ENCODE peak calls at places on chromosomes 2 and 18, in nine cellular contexts. Z is A673, A is tibial artery, E is astrocyte of the spinal cord, S is right atrium auricular region, H is activated B cell treated with CpG ODN at 0.5 μM for 24 hours, J is neural crest cell, V is RWPE1, R is lower lobe of right lung. G is an unnamed sample.

GRCh38 chr2:68847751-68848150 is 23.4 kb downstream of the BMP10 start:
- DNase-seq in Z (no peak), A (no peak), E (no peak), S (no peak), H (no peak), J (no peak), V (no peak), R (no peak), G (no peak)

GRCh38 chr2:142545036-142545435 is 332.4 kb upstream of the KYNU start:
- DNase-seq in Z (peak; percentile 54), A (no peak), E (peak; percentile 67), S (no peak), H (no peak), J (no peak), V (no peak), R (no peak), G (no peak)

GRCh38 chr2:101173707-101174295 is 22.6 kb upstream of the TBC1D8 start:
- DNase-seq in Z (no peak), A (peak; percentile 47), E (no peak), S (no peak), H (peak; percentile 39), J (no peak), V (no peak), R (no peak), G (no peak)

GRCh38 chr2:27681844-27682243 is 18.2 kb downstream of the SLC4A1AP start:
- DNase-seq in Z (no peak), A (no peak), E (peak; percentile 62), S (no peak), H (no peak), J (no peak), V (no peak), R (no peak), G (no peak)

GRCh38 chr2:77604953-77605947 is 83.1 kb upstream of the LRRTM4 start:
- DNase-seq in Z (no peak), A (no peak), E (no peak), S (no peak), H (no peak), J (no peak), V (no peak), R (no peak), G (no peak)

GRCh38 chr2:37378411-37378810 is 34.0 kb downstream of the QPCT start:
- DNase-seq in Z (no peak), A (no peak), E (peak; percentile 71), S (no peak), H (no peak), J (no peak), V (peak; percentile 73), R (no peak), G (no peak)

GRCh38 chr2:110173523-110173922 is 31.3 kb downstream of the NPHP1 start:
- DNase-seq in Z (no peak), A (no peak), E (peak; percentile 42), S (no peak), H (no peak), J (no peak), V (peak; percentile 58), R (no peak), G (no peak)

GRCh38 chr2:234313498-234313897 is 183.4 kb downstream of the ARL4C start:
- DNase-seq in Z (no peak), A (no peak), E (no peak), S (peak; percentile 32), H (no peak), J (no peak), V (no peak), R (no peak), G (peak; percentile 56)

GRCh38 chr2:217114117-217114516 is 254.3 kb upstream of the TNP1 start:
- DNase-seq in Z (no peak), A (no peak), E (no peak), S (no peak), H (no peak), J (no peak), V (no peak), R (no peak), G (no peak)

GRCh38 chr18:45588831-45589558 is 26.3 kb upstream of the SLC14A2 start:
- DNase-seq in Z (peak; percentile 56), A (no peak), E (peak; percentile 90), S (no peak), H (no peak), J (no peak), V (peak; percentile 41), R (no peak), G (no peak)

GRCh38 chr2:189037518-189037917 is 63.3 kb downstream of the COL3A1 start:
- DNase-seq in Z (peak; percentile 33), A (no peak), E (peak; percentile 68), S (no peak), H (no peak), J (no peak), V (peak; percentile 14), R (no peak), G (no peak)

DNA sequence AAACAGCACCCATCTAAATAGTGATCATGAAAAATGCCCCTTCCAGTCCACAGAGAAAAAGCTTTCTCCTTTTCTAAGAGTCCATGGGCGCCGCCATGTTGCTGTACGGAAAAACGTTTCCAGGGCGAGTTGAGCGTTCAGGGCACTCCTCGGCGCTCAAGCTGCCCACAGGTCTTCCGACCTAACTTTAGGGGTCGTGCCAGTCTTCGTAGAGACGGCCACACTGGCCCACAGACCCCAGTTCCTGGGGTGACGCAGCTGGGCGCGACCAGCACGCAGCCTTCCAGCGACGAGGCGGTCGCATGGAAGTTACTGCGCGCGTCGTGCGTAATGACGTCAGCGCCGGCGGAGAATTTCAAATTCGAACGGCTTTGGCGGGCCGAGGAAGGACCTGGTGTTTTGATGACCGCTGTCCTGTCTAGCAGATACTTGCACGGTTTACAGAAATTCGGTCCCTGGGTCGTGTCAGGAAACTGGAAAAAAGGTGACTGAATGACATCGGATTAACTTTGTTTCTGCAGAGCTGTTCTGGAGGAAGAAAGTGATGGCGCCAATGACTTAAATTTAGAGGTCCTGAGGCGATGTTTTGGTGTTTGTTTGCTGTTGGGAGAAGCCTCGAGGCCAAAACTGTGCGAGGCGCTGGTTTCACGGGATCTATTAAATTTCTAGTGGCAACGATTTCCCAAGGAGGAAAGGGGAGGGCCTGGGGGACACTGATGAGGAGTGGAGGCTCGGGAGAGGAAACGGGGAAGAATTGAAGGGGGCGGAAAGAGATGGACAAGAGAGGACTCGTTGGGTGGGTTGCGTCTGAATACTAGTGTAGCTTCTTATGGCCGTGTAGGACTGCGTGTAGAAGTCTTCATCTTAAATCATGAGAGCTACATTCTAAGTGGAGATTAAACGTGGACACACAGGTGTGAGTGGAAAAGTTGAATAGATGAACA is at the start of the genes METTL4 and NDC80:
- DNase-seq in Z (peak; percentile 92), A (peak; percentile 66), E (peak; percentile 94), S (peak; percentile 85), H (peak; percentile 82), J (peak; percentile 80), V (peak; percentile 87), R (peak; percentile 88), G (peak; percentile 95)
- TF ChIP-seq CTCF in Z (no peak), A (no peak), E (no peak), S (no peak), H (no peak), J (no peak), V (no peak), R (no peak), G (no peak)

GRCh38 chr2:241726459-241726858 is 8.0 kb upstream of the D2HGDH start:
- DNase-seq in Z (no peak), A (no peak), E (no peak), S (no peak), H (no peak), J (no peak), V (no peak), R (no peak), G (no peak)

GRCh38 chr2:241721852-241722251 is 12.6 kb upstream of the D2HGDH start:
- DNase-seq in Z (no peak), A (no peak), E (no peak), S (no peak), H (no peak), J (no peak), V (no peak), R (no peak), G (no peak)

GRCh38 chr2:241724975-241725870 is 9.2 kb upstream of the D2HGDH start:
- DNase-seq in Z (no peak), A (no peak), E (no peak), S (no peak), H (no peak), J (no peak), V (no peak), R (no peak), G (no peak)

GRCh38 chr2:241722896-241723454 is 11.5 kb upstream of the D2HGDH start:
- DNase-seq in Z (no peak), A (no peak), E (no peak), S (no peak), H (no peak), J (no peak), V (no peak), R (no peak), G (no peak)

DNA sequence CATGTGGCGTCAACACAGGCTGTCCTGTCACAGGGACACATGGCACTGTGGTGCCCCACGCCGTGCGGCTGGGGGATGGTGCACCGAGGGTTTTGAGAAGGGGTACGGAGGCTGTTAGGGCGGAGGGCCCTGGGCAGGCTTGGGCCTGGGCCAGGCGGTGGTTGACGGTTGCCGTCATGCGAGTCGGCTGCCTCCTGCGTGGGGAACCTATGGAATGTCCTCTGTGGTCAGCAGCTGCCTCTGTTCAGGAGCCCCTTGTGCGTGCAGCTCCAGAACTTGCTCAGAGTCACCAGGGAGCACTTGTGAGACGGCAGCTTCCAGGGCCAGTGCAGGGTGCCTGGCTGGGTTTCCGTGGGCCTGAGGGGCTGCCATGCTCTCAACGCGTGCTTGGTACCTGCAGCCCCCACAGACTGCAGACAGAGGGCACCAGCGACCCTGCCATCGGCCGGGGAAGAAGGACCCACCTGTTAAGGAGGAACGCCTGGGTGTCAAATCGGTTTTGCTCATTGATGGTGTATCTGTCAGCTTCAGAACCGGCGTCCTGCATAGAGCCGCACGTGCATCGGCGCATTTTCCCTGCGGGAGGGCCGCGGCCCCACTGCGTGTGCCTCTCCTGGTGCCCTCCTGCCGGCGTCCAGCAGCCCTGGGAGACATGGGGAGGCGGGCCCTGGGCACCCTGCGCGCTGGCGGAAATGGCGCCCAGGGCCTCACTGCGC is 10.0 kb upstream of the D2HGDH start:
- DNase-seq in Z (peak; percentile 27), A (no peak), E (no peak), S (no peak), H (no peak), J (no peak), V (no peak), R (no peak), G (no peak)
- TF ChIP-seq CTCF in Z (peak; percentile 45), A (peak; percentile 6), E (peak; percentile 30), S (no peak), H (no peak), J (no peak), V (peak; percentile 12), R (peak; percentile 18), G (peak; percentile 37)

DNA sequence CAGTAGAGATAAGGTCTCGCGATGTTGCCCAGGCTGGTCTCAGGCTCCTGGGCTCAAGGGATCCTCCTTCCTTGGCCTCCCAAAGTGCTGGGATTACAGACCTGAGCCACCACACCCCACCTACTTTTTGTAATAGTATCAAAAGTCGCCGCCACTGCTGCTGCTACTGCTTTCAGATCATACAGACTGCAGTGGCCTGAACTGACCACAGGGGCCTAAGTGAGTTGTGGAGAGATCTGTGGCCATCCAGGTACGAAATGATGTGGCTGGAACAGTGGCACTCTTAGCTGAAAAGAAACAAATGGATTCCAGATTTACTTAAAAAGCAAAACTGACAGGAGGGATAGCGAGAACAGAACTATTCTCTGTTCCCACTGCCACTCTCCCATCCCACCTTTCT is 32.9 kb upstream of the POMC start:
- DNase-seq in Z (no peak), A (no peak), E (no peak), S (no peak), H (no peak), J (no peak), V (no peak), R (no peak), G (no peak)
- TF ChIP-seq CTCF in Z (no peak), A (no peak), E (peak; percentile 39), S (no peak), H (no peak), J (peak; percentile 47), V (no peak), R (no peak), G (peak; percentile 24)

GRCh38 chr2:195304310-195304709 is 352.7 kb upstream of the SLC39A10 start:
- DNase-seq in Z (peak; percentile 56), A (no peak), E (peak; percentile 21), S (no peak), H (no peak), J (no peak), V (no peak), R (no peak), G (no peak)
- TF ChIP-seq CTCF in Z (peak; percentile 62), A (no peak), E (peak; percentile 40), S (no peak), H (no peak), J (peak; percentile 30), V (peak; percentile 12), R (no peak), G (peak; percentile 23)